ENCODE peak calls at places on chromosomes 6 and 20, in five cellular contexts. L is SJSA1, A is heart right ventricle, F is psoas muscle, R is GM12878. E is an unnamed sample.

GRCh38 chr6:3318821-3319540 is 60.2 kb downstream of the PSMG4 start:
- DNase-seq in L (no peak), A (no peak), F (no peak), R (no peak), E (peak; percentile 10)

GRCh38 chr20:21228511-21228910 is 74.6 kb upstream of the XRN2 start:
- DNase-seq in L (no peak), A (no peak), F (no peak), R (peak; percentile 17), E (no peak)

GRCh38 chr6:34510299-34510698 is 44.4 kb downstream of the PACSIN1 start:
- DNase-seq in L (no peak), A (no peak), F (no peak), R (no peak), E (no peak)

GRCh38 chr6:1872649-1873131 is 263.0 kb downstream of the FOXC1 start:
- DNase-seq in L (peak; percentile 60), A (no peak), F (peak; percentile 30), R (no peak), E (no peak)

GRCh38 chr6:24147453-24148153 is 21.6 kb downstream of the NRSN1 start:
- DNase-seq in L (no peak), A (no peak), F (no peak), R (no peak), E (no peak)

GRCh38 chr6:80106418-80107235 is at the start of gene BCKDHB:
- DNase-seq in L (peak; percentile 98), A (peak; percentile 97), F (peak; percentile 99), R (peak; percentile 92), E (peak; percentile 99)

GRCh38 chr6:112235956-112236355 is 18.4 kb downstream of the LAMA4 start:
- DNase-seq in L (no peak), A (no peak), F (no peak), R (no peak), E (no peak)

GRCh38 chr6:117025310-117025709 is 148.3 kb downstream of the RFX6 start:
- DNase-seq in L (no peak), A (no peak), F (no peak), R (no peak), E (no peak)

GRCh38 chr6:116221931-116222330 is 31.9 kb downstream of the TSPYL4 start:
- DNase-seq in L (no peak), A (no peak), F (no peak), R (no peak), E (no peak)

GRCh38 chr6:53795254-53795701 is 473 bp downstream of the LRRC1 start:
- DNase-seq in L (no peak), A (no peak), F (no peak), R (no peak), E (no peak)
- H3K27ac ChIP-seq in L (peak overlapping the region; percentile 40), A (peak overlapping the region; percentile 69), F (no peak overlapping the region), R (no peak overlapping the region), E (peak overlapping the region; percentile 69)

GRCh38 chr20:4952229-4952628 is 49.1 kb downstream of the SLC23A2 start:
- DNase-seq in L (no peak), A (no peak), F (no peak), R (no peak), E (no peak)
- H3K27ac ChIP-seq in L (no peak overlapping the region), A (no peak overlapping the region), F (no peak overlapping the region), R (no peak overlapping the region), E (no peak overlapping the region)

GRCh38 chr20:5696011-5696559 is 54.1 kb upstream of the SHLD1 start:
- DNase-seq in L (no peak), A (no peak), F (peak; percentile 28), R (no peak), E (no peak)
- H3K27ac ChIP-seq in L (no peak overlapping the region), A (no peak overlapping the region), F (peak overlapping the region; percentile 37), R (no peak overlapping the region), E (no peak overlapping the region)

DNA sequence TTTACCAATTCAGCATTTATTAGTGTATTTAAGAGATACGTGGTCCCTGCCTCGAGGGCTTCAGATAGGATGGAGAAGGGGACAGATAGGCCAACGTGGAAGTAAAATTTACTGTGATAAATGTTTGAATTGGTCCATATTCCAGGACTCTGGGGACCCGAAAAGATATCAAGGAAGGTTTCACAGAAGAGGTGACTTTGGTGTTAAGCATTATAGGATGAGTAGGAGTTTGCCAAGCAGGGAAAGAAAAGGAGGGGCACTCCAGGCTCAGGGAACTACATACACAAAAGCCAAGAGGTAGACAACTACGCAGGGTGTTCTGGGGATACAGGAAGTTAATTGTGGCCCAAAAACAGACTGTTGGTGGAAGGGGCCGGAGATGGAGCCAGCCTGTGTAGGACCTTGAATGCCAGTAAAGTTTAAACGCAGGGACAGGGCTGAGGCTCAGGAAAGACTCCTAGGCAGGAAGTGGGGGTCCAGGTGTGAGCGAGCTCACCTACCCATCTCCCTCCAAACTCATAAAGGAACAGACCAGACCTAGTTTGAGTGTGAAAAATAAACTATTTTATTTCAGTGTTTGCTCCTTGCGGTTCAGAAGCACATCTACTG is 37.0 kb downstream of the TGM2 start:
- DNase-seq in L (no peak), A (no peak), F (no peak), R (no peak), E (peak; percentile 10)
- H3K27ac ChIP-seq in L (peak overlapping the region; percentile 59), A (no peak overlapping the region), F (peak overlapping the region; percentile 66), R (no peak overlapping the region), E (peak overlapping the region; percentile 88)

GRCh38 chr6:39777661-39778060 is 14.5 kb upstream of the DAAM2 start:
- DNase-seq in L (no peak), A (peak; percentile 39), F (peak; percentile 53), R (no peak), E (no peak)

GRCh38 chr6:39772559-39773283 is 19.5 kb upstream of the DAAM2 start:
- DNase-seq in L (no peak), A (no peak), F (no peak), R (no peak), E (no peak)

GRCh38 chr6:39777218-39777617 is 15.0 kb upstream of the DAAM2 start:
- DNase-seq in L (no peak), A (no peak), F (no peak), R (no peak), E (no peak)

GRCh38 chr6:39778581-39779270 is 13.4 kb upstream of the DAAM2 start:
- DNase-seq in L (no peak), A (no peak), F (no peak), R (no peak), E (no peak)

GRCh38 chr6:39776581-39776980 is 15.6 kb upstream of the DAAM2 start:
- DNase-seq in L (no peak), A (no peak), F (no peak), R (no peak), E (no peak)
- H3K27ac ChIP-seq in L (no peak overlapping the region), A (no peak overlapping the region), F (no peak overlapping the region), R (no peak overlapping the region), E (no peak overlapping the region)

GRCh38 chr6:41885930-41886329 is 9.2 kb downstream of the USP49 start:
- DNase-seq in L (no peak), A (no peak), F (no peak), R (no peak), E (no peak)
- H3K27ac ChIP-seq in L (no peak overlapping the region), A (no peak overlapping the region), F (no peak overlapping the region), R (no peak overlapping the region), E (no peak overlapping the region)

GRCh38 chr20:1932971-1933370 is 37.8 kb downstream of the SIRPA start:
- DNase-seq in L (no peak), A (no peak), F (no peak), R (no peak), E (no peak)
- H3K27ac ChIP-seq in L (no peak overlapping the region), A (no peak overlapping the region), F (no peak overlapping the region), R (no peak overlapping the region), E (no peak overlapping the region)